ENCODE peak calls at places on chromosomes 11 and 22, in seven cellular contexts. A, F, B, Z, T, U and R are unnamed samples.

GRCh38 chr11:30244255-30244654 is 13.4 kb downstream of the FSHB start:
- DNase-seq in A (no peak), F (no peak), B (no peak), Z (peak), T (no peak), U (peak), R (no peak)

GRCh38 chr11:8068605-8069221 is 12.3 kb upstream of the TUB start:
- DNase-seq in A (peak), F (no peak), B (no peak), Z (peak), T (peak), U (peak), R (no peak)

GRCh38 chr22:24247564-24248344 is 2.9 kb upstream of the GGT5 start:
- DNase-seq in A (peak), F (peak), B (peak), Z (peak), T (peak), U (peak), R (no peak)

GRCh38 chr11:99693941-99694492 is 673.3 kb downstream of the CNTN5 start:
- DNase-seq in A (peak), F (no peak), B (no peak), Z (peak), T (no peak), U (peak), R (no peak)

GRCh38 chr11:109422755-109423113 is 744 bp downstream of the C11orf87 start:
- DNase-seq in A (no peak), F (no peak), B (peak), Z (peak), T (no peak), U (peak), R (no peak)

GRCh38 chr22:39674536-39674935 is 104.0 kb downstream of the CACNA1I start:
- DNase-seq in A (no peak), F (no peak), B (no peak), Z (no peak), T (no peak), U (no peak), R (no peak)

GRCh38 chr11:114059278-114059983 is at the start of gene ZBTB16:
- DNase-seq in A (no peak), F (peak), B (peak), Z (peak), T (peak), U (peak), R (peak)

GRCh38 chr11:94147433-94147845 is 18.8 kb downstream of the PANX1 start:
- DNase-seq in A (no peak), F (no peak), B (no peak), Z (no peak), T (no peak), U (no peak), R (peak)

GRCh38 chr11:7677071-7677470 is 3.8 kb upstream of the CYB5R2 start:
- DNase-seq in A (no peak), F (no peak), B (no peak), Z (peak), T (no peak), U (peak), R (no peak)

GRCh38 chr22:30307026-30307574 is 17.8 kb upstream of the CASTOR1 start:
- DNase-seq in A (no peak), F (no peak), B (no peak), Z (no peak), T (no peak), U (no peak), R (no peak)

GRCh38 chr11:106813803-106814202 is 204.5 kb downstream of the GUCY1A2 start:
- DNase-seq in A (no peak), F (no peak), B (no peak), Z (no peak), T (no peak), U (no peak), R (no peak)

GRCh38 chr11:134765565-134765964 is 353.5 kb upstream of the B3GAT1 start:
- DNase-seq in A (no peak), F (no peak), B (no peak), Z (no peak), T (no peak), U (no peak), R (no peak)

GRCh38 chr11:46296520-46297448 is 19.3 kb downstream of the CREB3L1 start:
- DNase-seq in A (peak), F (peak), B (peak), Z (peak), T (no peak), U (peak), R (no peak)

GRCh38 chr11:26557666-26558065 is 14.4 kb downstream of the MUC15 start:
- DNase-seq in A (no peak), F (no peak), B (no peak), Z (peak), T (no peak), U (no peak), R (no peak)

GRCh38 chr11:102384419-102385052 is 37.5 kb downstream of the BIRC2 start:
- DNase-seq in A (no peak), F (no peak), B (peak), Z (no peak), T (no peak), U (no peak), R (no peak)

GRCh38 chr11:35288817-35289541 is 130.4 kb downstream of the SLC1A2 start:
- DNase-seq in A (no peak), F (no peak), B (no peak), Z (peak), T (no peak), U (peak), R (no peak)

GRCh38 chr11:77883775-77884174 is 62.8 kb downstream of the AAMDC start:
- DNase-seq in A (peak), F (no peak), B (no peak), Z (no peak), T (no peak), U (no peak), R (no peak)

GRCh38 chr11:109695696-109696095 is 273.7 kb downstream of the C11orf87 start:
- DNase-seq in A (no peak), F (no peak), B (no peak), Z (peak), T (no peak), U (peak), R (no peak)

GRCh38 chr22:38569181-38569971 is 607 bp downstream of the DMC1 start:
- DNase-seq in A (no peak), F (no peak), B (peak), Z (no peak), T (no peak), U (no peak), R (no peak)

GRCh38 chr11:13958596-13958995 is 3.9 kb upstream of the SPON1 start:
- DNase-seq in A (no peak), F (no peak), B (no peak), Z (no peak), T (no peak), U (no peak), R (no peak)

GRCh38 chr22:39349506-39349966 is 255 bp upstream of the SYNGR1 start:
- DNase-seq in A (no peak), F (peak), B (no peak), Z (no peak), T (no peak), U (peak), R (peak)

GRCh38 chr22:16963189-16963945 is 44.7 kb downstream of the GAB4 start:
- DNase-seq in A (no peak), F (no peak), B (no peak), Z (no peak), T (no peak), U (no peak), R (no peak)

GRCh38 chr11:79439893-79440450 is 858 bp downstream of the TENM4 start:
- DNase-seq in A (no peak), F (peak), B (peak), Z (peak), T (no peak), U (no peak), R (no peak)

GRCh38 chr11:29448246-29448877 is 568.5 kb downstream of the KCNA4 start:
- DNase-seq in A (no peak), F (peak), B (no peak), Z (peak), T (no peak), U (peak), R (no peak)

GRCh38 chr11:93841446-93841845 is 9.0 kb downstream of the VSTM5 start:
- DNase-seq in A (no peak), F (no peak), B (no peak), Z (no peak), T (no peak), U (no peak), R (no peak)

GRCh38 chr11:707817-708420 is 1.9 kb downstream of the EPS8L2 start:
- DNase-seq in A (no peak), F (no peak), B (peak), Z (no peak), T (no peak), U (no peak), R (no peak)

GRCh38 chr11:30916764-30917163 is 330.6 kb upstream of the MPPED2 start:
- DNase-seq in A (no peak), F (no peak), B (no peak), Z (no peak), T (no peak), U (no peak), R (no peak)

GRCh38 chr11:2426221-2426620 is 18.1 kb downstream of the TRPM5 start:
- DNase-seq in A (no peak), F (no peak), B (peak), Z (no peak), T (no peak), U (no peak), R (no peak)

GRCh38 chr11:116505466-116506247 is 267.1 kb downstream of the BUD13 start:
- DNase-seq in A (no peak), F (no peak), B (no peak), Z (no peak), T (no peak), U (no peak), R (no peak)

GRCh38 chr22:43740587-43741270 is 71.4 kb downstream of the EFCAB6 start:
- DNase-seq in A (no peak), F (no peak), B (no peak), Z (no peak), T (no peak), U (no peak), R (no peak)

GRCh38 chr11:115806056-115806455 is 301.8 kb upstream of the CADM1 start:
- DNase-seq in A (no peak), F (no peak), B (no peak), Z (no peak), T (no peak), U (no peak), R (no peak)

GRCh38 chr11:120305286-120305685 is 19.8 kb upstream of the TLCD5 start:
- DNase-seq in A (no peak), F (no peak), B (no peak), Z (no peak), T (no peak), U (no peak), R (no peak)

GRCh38 chr11:120304526-120304925 is 20.6 kb upstream of the TLCD5 start:
- DNase-seq in A (no peak), F (no peak), B (no peak), Z (no peak), T (no peak), U (no peak), R (no peak)

GRCh38 chr11:120308081-120308480 is 17.0 kb upstream of the TLCD5 start:
- DNase-seq in A (no peak), F (no peak), B (no peak), Z (no peak), T (no peak), U (no peak), R (no peak)

GRCh38 chr11:120307476-120307875 is 17.6 kb upstream of the TLCD5 start:
- DNase-seq in A (no peak), F (no peak), B (no peak), Z (no peak), T (no peak), U (no peak), R (no peak)

DNA sequence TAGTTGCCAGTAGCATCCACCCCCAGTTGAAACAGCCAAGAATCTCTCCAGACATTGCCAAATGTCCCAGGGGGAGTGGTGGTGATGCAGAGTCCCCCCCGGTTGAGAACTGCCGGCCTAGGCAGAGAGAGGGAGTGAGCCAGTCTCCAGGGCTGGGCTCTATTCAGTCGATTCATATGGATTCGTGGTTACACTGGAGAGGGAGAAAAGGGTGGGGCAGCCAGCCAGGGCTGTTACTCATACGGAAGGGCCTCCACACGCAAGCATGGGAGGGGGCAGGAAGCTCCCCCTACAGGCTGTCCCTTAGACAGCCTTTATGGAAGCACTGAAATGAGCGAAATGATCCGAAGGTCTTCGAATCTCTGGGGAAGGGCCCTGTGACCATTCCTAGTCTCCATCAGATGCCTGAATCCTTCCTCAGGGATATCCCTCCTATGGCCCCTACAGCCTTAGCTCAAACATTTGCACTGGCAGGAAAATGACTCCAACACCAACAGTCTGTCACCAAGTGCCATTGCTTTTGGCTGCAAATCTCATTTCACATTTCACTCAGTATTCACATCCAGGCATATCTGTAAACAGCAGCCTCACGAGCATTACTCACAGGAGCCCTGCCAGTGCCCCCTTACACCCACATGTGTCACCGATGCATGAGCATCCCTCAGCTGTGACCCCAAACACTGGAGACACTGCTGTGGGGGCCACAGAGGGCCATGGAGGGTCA is 18.4 kb upstream of the TLCD5 start:
- DNase-seq in A (peak), F (no peak), B (no peak), Z (peak), T (no peak), U (peak), R (no peak)
- TF ChIP-seq CTCF in A (peak), F (peak), B (no peak), Z (peak), T (no peak), U (peak), R (no peak)

GRCh38 chr11:22193348-22194051 is 615 bp downstream of the ANO5 start:
- DNase-seq in A (no peak), F (peak), B (peak), Z (no peak), T (no peak), U (no peak), R (no peak)

GRCh38 chr11:22189660-22190059 is 3.2 kb upstream of the ANO5 start:
- DNase-seq in A (no peak), F (no peak), B (no peak), Z (no peak), T (no peak), U (no peak), R (no peak)

GRCh38 chr11:22190827-22191463 is 1.9 kb upstream of the ANO5 start:
- DNase-seq in A (no peak), F (no peak), B (no peak), Z (no peak), T (no peak), U (no peak), R (no peak)

GRCh38 chr11:22192642-22193347 is at the start of gene ANO5:
- DNase-seq in A (no peak), F (peak), B (peak), Z (no peak), T (peak), U (peak), R (no peak)

GRCh38 chr11:22192289-22192641 is 620 bp upstream of the ANO5 start:
- DNase-seq in A (no peak), F (no peak), B (no peak), Z (no peak), T (no peak), U (no peak), R (no peak)
- TF ChIP-seq CTCF in A (no peak), F (peak), B (no peak), Z (no peak), T (no peak), U (no peak), R (no peak)

GRCh38 chr11:67044496-67044895 is 12.2 kb upstream of the RHOD start:
- DNase-seq in A (no peak), F (no peak), B (no peak), Z (peak), T (no peak), U (no peak), R (no peak)
- TF ChIP-seq CTCF in A (no peak), F (no peak), B (no peak), Z (no peak), T (no peak), U (no peak), R (no peak)

DNA sequence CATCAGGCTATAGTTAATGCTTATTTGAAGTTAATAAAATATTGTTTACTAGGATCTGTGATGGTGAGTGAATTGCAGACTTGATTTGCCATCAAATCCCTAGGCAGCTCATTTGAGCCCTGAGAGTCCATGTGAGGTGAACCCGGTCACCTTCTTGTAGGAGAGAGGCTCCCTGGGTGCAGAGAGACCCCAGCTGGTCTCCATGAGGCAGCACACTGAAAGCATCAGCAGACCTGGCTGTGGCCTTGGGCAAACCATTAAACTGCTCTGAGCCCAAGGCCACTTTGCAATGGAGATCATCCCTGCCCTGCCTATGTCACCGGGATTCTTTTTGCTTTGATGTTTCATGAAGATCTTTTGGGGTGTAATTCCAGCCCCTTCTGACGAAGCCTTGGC is 125.2 kb downstream of the MICAL2 start:
- DNase-seq in A (no peak), F (no peak), B (no peak), Z (peak), T (no peak), U (peak), R (no peak)
- TF ChIP-seq CTCF in A (no peak), F (no peak), B (no peak), Z (peak), T (no peak), U (peak), R (no peak)